ENCODE peak calls at places on chromosomes 3 and 15, in ten cellular contexts. F is HCT116, L is foreskin fibroblast, B is cardiac fibroblast, V is heart left ventricle, T is left ventricle myocardium inferior, G is astrocyte of the cerebellum, E is breast epithelium, H is fibroblast of mammary gland, J is fibroblast of lung. P is an unnamed sample.

GRCh38 chr15:63232400-63232799 is 43.0 kb downstream of the RAB8B start:
- DNase-seq in E (no peak), L (no peak), F (no peak), B (peak), V (no peak), G (no peak), H (no peak), J (no peak), T (no peak), P (no peak)

GRCh38 chr3:160921020-160921635 is 165.1 kb downstream of the PPM1L start:
- DNase-seq in B (peak), L (peak), G (peak), T (no peak), H (peak), V (peak), E (no peak), F (peak), J (peak), P (peak)

GRCh38 chr15:28955160-28955502 is 69.4 kb downstream of the APBA2 start:
- DNase-seq in J (peak), G (peak), F (no peak), L (peak), H (peak), B (peak), E (no peak), V (no peak), T (no peak), P (peak)

GRCh38 chr3:134463676-134464611 is 21.8 kb downstream of the ANAPC13 start:
- DNase-seq in B (peak), L (peak), G (peak), E (peak), F (no peak), J (peak), V (peak), T (peak), H (peak), P (no peak)

GRCh38 chr3:115347737-115348136 is 200.6 kb upstream of the ZBTB20 start:
- DNase-seq in G (no peak), J (peak), H (no peak), V (no peak), B (peak), T (no peak), F (no peak), L (no peak), E (no peak), P (no peak)

GRCh38 chr15:88878720-88879184 is 16.6 kb downstream of the HAPLN3 start:
- DNase-seq in V (peak), G (no peak), E (no peak), L (peak), J (peak), F (no peak), H (peak), B (peak), T (no peak), P (no peak)

GRCh38 chr3:45035441-45036301 is 9.6 kb downstream of the CLEC3B start:
- DNase-seq in G (no peak), F (no peak), H (peak), J (no peak), B (peak), T (no peak), E (no peak), V (no peak), L (peak), P (no peak)

GRCh38 chr3:99298661-99299060 is 339.7 kb upstream of the COL8A1 start:
- DNase-seq in G (no peak), J (no peak), B (no peak), V (no peak), H (no peak), T (no peak), F (no peak), L (no peak), E (no peak), P (no peak)

GRCh38 chr3:11950576-11950975 is 53.6 kb upstream of the SYN2 start:
- DNase-seq in L (no peak), H (no peak), F (no peak), G (no peak), V (no peak), E (no peak), B (no peak), T (no peak), J (no peak), P (no peak)

GRCh38 chr3:132535575-132536441 is 61.3 kb upstream of the ACKR4 start:
- DNase-seq in F (peak), J (peak), L (peak), V (peak), E (peak), T (peak), H (peak), G (peak), B (peak), P (peak)
- TF ChIP-seq CTCF in F (peak), J (peak), L (peak), V (peak), E (peak), T (peak), H (peak), G (peak), B (peak), P (peak)

GRCh38 chr3:66039590-66039887 is 821 bp upstream of the MAGI1 start:
- DNase-seq in V (peak), F (no peak), E (no peak), H (peak), G (no peak), B (peak), L (peak), T (peak), J (peak), P (no peak)

GRCh38 chr3:66037330-66037985 is 1.3 kb downstream of the MAGI1 start:
- DNase-seq in L (peak), F (no peak), B (peak), T (peak), V (peak), E (peak), J (peak), G (no peak), H (peak), P (no peak)

GRCh38 chr3:66037986-66038369 is 740 bp downstream of the MAGI1 start:
- DNase-seq in T (peak), L (peak), V (peak), H (no peak), J (peak), E (no peak), B (no peak), F (no peak), G (no peak), P (no peak)

GRCh38 chr3:66038384-66038725 is 363 bp downstream of the MAGI1 start:
- DNase-seq in L (no peak), F (no peak), E (no peak), H (no peak), G (no peak), V (no peak), T (no peak), B (no peak), J (no peak), P (no peak)

DNA sequence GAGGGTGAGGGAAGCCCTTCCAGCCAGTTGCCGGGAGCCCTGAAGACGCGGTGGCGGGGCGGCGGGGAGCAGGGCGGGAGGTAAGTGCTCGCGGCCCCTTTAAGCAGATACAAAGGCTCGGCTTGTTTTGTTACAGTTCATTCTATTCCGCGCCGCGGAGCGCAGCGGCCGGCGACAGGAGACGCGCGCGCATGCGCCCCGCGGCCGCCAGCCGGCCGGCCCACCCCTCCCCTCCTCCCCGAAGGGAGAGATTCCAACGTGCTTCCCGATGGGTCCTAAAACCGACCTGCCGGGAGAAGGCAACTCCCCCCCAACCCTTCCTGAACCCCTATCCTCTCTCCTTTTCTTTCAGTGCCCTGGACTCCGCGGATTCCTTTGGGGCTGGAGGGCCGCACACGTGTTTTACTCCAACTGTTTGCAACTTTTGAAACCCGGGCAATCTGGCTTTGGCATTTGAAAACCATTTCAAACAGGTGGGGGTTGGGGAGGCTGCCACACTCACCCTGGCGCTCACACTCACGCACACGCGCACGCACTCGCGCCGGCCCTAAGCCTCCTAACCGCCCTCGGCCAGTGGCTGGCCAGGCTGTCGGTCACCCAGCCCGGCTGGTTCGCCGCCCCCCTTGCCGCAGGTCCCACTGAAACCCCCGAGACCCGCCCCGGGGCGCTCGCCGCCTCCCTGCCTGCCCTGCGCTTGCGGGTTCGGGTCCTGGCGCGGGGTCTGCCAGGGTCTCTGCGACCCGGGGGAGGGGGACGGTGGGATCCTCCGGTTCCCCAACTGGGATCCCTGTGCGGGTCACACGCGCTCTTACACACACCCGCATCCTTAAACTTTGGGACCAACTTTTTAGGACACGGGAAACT is at the start of gene MAGI1:
- DNase-seq in H (peak), V (peak), L (peak), E (peak), J (peak), G (peak), F (peak), B (peak), T (peak), P (peak)
- H3K4me3 ChIP-seq in H (peak), V (peak), L (peak), E (peak), J (peak), G (peak), F (peak), B (peak), T (peak), P (peak)

GRCh38 chr3:54206874-54207273 is 84.5 kb downstream of the CACNA2D3 start:
- DNase-seq in F (no peak), T (no peak), E (no peak), V (no peak), G (no peak), B (no peak), J (no peak), L (no peak), H (no peak), P (no peak)
- TF ChIP-seq CTCF in F (no peak), T (no peak), E (no peak), V (no peak), G (no peak), B (no peak), J (no peak), L (no peak), H (no peak), P (no peak)

DNA sequence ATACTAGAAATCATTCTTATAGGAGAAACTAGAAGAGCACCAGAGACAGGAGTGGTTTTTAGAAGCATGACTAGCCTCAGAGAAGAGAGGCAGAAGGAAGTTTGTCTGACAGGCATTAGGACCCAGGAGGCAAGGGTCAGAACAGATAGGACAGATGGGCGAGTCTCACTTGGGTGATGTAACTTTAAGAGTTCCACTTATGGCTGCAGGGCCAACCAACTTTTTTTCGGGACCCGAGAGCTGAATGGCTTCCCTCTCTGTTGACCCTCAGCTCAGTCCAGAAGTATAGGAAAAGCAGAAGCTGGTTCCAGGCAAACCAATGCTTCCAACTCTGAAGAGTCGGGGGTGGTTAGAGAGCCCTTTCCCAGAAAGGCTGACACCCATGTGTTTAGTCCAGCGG is 136.6 kb upstream of the SETMAR start:
- DNase-seq in T (no peak), J (no peak), L (no peak), G (no peak), B (no peak), H (no peak), V (no peak), F (no peak), E (no peak), P (no peak)
- H3K4me3 ChIP-seq in T (no peak), J (no peak), L (no peak), G (no peak), B (no peak), H (no peak), V (no peak), F (no peak), E (no peak), P (no peak)

P was measured in GM12864.